ENCODE peak calls at places on chromosome 14, in ten cellular contexts. K is memory B cell; O is EL; L is AG08395; S is stimulated activated CD4-positive, alpha-beta T cell treated with anti-CD3 and anti-CD28 coated beads, Interleukin-2, amount 100 ng/mL, for 24 hours; F is iris pigment epithelial cell; T is fibroblast of mammary gland; B is HFF-Myc; G is HS-5; V is HEK293T. P is an unnamed sample.

GRCh38 chr14:100317897-100318808 is 5.0 kb upstream of the SLC25A47 start:
- DNase-seq in S (peak; percentile 80), K (peak; percentile 73), V (peak; percentile 89), G (no peak), L (peak; percentile 82), T (peak; percentile 49), F (peak; percentile 51), B (no peak), O (peak; percentile 52), P (peak; percentile 65)

GRCh38 chr14:99024926-99025325 is 247.1 kb downstream of the BCL11B start:
- DNase-seq in S (no peak), K (no peak), G (no peak), V (no peak), B (no peak), O (no peak), F (no peak), T (no peak), L (no peak), P (no peak)

GRCh38 chr14:69282448-69282847 is 22.5 kb downstream of the GALNT16 start:
- DNase-seq in K (no peak), V (no peak), T (no peak), G (no peak), O (no peak), F (no peak), S (no peak), B (no peak), L (no peak), P (no peak)

GRCh38 chr14:72745991-72746980 is 147.6 kb downstream of the DPF3 start:
- DNase-seq in F (peak; percentile 75), V (no peak), S (no peak), G (peak; percentile 87), B (peak; percentile 40), L (peak; percentile 71), K (no peak), O (peak; percentile 93), T (peak; percentile 92), P (peak; percentile 35)

GRCh38 chr14:81655423-81656314 is 122.0 kb upstream of the SEL1L start:
- DNase-seq in F (no peak), G (no peak), L (no peak), B (no peak), S (no peak), K (no peak), T (no peak), V (no peak), O (no peak), P (no peak)

GRCh38 chr14:104665092-104665662 is 24.2 kb upstream of the INF2 start:
- DNase-seq in L (no peak), K (no peak), O (no peak), S (no peak), B (no peak), F (peak; percentile 63), T (no peak), V (no peak), G (no peak), P (no peak)

GRCh38 chr14:91358654-91359210 is 58.9 kb downstream of the CCDC88C start:
- DNase-seq in S (no peak), B (no peak), T (no peak), L (no peak), V (no peak), F (no peak), G (no peak), K (no peak), O (no peak), P (no peak)

GRCh38 chr14:63542231-63542999 is 762 bp downstream of the PPP2R5E start:
- DNase-seq in B (no peak), K (peak; percentile 3), S (peak; percentile 17), G (no peak), O (peak; percentile 43), L (peak; percentile 8), V (peak; percentile 14), F (no peak), T (no peak), P (no peak)

GRCh38 chr14:94540031-94540794 is 21.0 kb upstream of the SERPINA4 start:
- DNase-seq in K (no peak), V (no peak), L (peak; percentile 22), T (peak; percentile 25), F (peak; percentile 19), B (peak; percentile 1), G (no peak), O (peak; percentile 21), S (no peak), P (no peak)

GRCh38 chr14:54046250-54046649 is 89.6 kb upstream of the BMP4 start:
- DNase-seq in B (no peak), V (no peak), F (no peak), S (no peak), O (no peak), K (no peak), T (no peak), L (no peak), G (no peak), P (no peak)

GRCh38 chr14:70641548-70642312 is at the start of gene TTC9:
- DNase-seq in V (peak; percentile 65), G (no peak), B (no peak), O (no peak), T (no peak), S (peak; percentile 51), L (peak; percentile 19), F (no peak), K (no peak), P (no peak)

GRCh38 chr14:59243174-59243573 is 54.7 kb downstream of the DAAM1 start:
- DNase-seq in K (no peak), B (no peak), V (no peak), O (no peak), T (no peak), G (no peak), F (no peak), S (no peak), L (no peak), P (no peak)

GRCh38 chr14:59595071-59595470 is 18.5 kb upstream of the CCDC175 start:
- DNase-seq in S (no peak), V (no peak), L (no peak), F (no peak), O (no peak), G (no peak), B (no peak), T (no peak), K (no peak), P (no peak)

GRCh38 chr14:103546651-103547454 is 15.6 kb downstream of the BAG5 start:
- DNase-seq in T (peak; percentile 49), B (no peak), G (no peak), F (peak; percentile 34), S (peak; percentile 83), V (peak; percentile 85), K (peak; percentile 83), L (peak; percentile 69), O (peak; percentile 48), P (peak; percentile 73)

GRCh38 chr14:102922490-102923200 is at the start of gene AMN:
- DNase-seq in S (no peak), V (no peak), O (no peak), K (no peak), T (peak; percentile 5), L (no peak), G (no peak), F (peak; percentile 19), B (no peak), P (no peak)

GRCh38 chr14:96894966-96895365 is 97.8 kb downstream of the VRK1 start:
- DNase-seq in S (no peak), F (peak; percentile 30), L (no peak), G (no peak), O (peak; percentile 31), V (no peak), T (no peak), K (no peak), B (no peak), P (no peak)

GRCh38 chr14:30444451-30444850 is 114.5 kb upstream of the G2E3 start:
- DNase-seq in S (no peak), F (no peak), B (no peak), V (no peak), K (no peak), L (no peak), O (no peak), G (no peak), T (no peak), P (no peak)

GRCh38 chr14:52840916-52841315 is 49.5 kb upstream of the GNPNAT1 start:
- DNase-seq in L (peak; percentile 76), B (no peak), K (no peak), V (no peak), O (peak; percentile 78), G (no peak), F (peak; percentile 60), T (peak; percentile 64), S (no peak), P (no peak)

GRCh38 chr14:74401504-74402241 is 24.3 kb downstream of the SYNDIG1L start:
- DNase-seq in G (no peak), O (peak; percentile 19), B (no peak), K (peak; percentile 81), S (peak; percentile 55), L (no peak), F (no peak), T (no peak), V (no peak), P (peak; percentile 64)

GRCh38 chr14:71651228-71651627 is 281.0 kb upstream of the RGS6 start:
- DNase-seq in F (peak; percentile 95), O (peak; percentile 82), K (no peak), V (no peak), G (peak; percentile 56), B (peak; percentile 83), S (no peak), L (peak; percentile 77), T (peak; percentile 87), P (no peak)

GRCh38 chr14:39426605-39427004 is 5.6 kb downstream of the FBXO33 start:
- DNase-seq in K (no peak), B (peak; percentile 42), G (no peak), T (peak; percentile 74), F (peak; percentile 66), O (peak; percentile 54), L (peak; percentile 48), S (no peak), V (no peak), P (no peak)

GRCh38 chr14:105292810-105293711 is 7.7 kb downstream of the BRF1 start:
- DNase-seq in T (no peak), G (no peak), B (no peak), S (peak; percentile 19), O (no peak), V (no peak), L (no peak), F (no peak), K (no peak), P (no peak)

GRCh38 chr14:59406454-59407245 is 58.5 kb downstream of the GPR135 start:
- DNase-seq in F (peak; percentile 52), L (peak; percentile 33), S (no peak), T (peak; percentile 49), O (peak; percentile 5), V (no peak), G (no peak), B (no peak), K (no peak), P (no peak)

GRCh38 chr14:65302571-65303184 is 109.9 kb upstream of the FUT8 start:
- DNase-seq in L (no peak), K (no peak), F (no peak), S (peak; percentile 53), B (no peak), T (no peak), O (no peak), V (no peak), G (no peak), P (no peak)

GRCh38 chr14:55131782-55132181 is 2.7 kb downstream of the LGALS3 start:
- DNase-seq in L (peak; percentile 32), T (peak; percentile 74), G (no peak), O (peak; percentile 27), S (no peak), V (no peak), B (no peak), K (no peak), F (peak; percentile 14), P (no peak)

GRCh38 chr14:56318393-56319115 is 200.3 kb downstream of the PELI2 start:
- DNase-seq in T (no peak), S (no peak), K (no peak), V (no peak), G (no peak), B (no peak), O (no peak), F (no peak), L (no peak), P (no peak)

GRCh38 chr14:104143521-104144452 is 5.4 kb downstream of the KIF26A start:
- DNase-seq in L (no peak), K (no peak), O (no peak), T (no peak), B (no peak), G (no peak), F (no peak), V (no peak), S (no peak), P (no peak)

GRCh38 chr14:36208690-36209278 is 32.3 kb upstream of the PTCSC3 start:
- DNase-seq in T (no peak), O (no peak), K (no peak), L (no peak), F (no peak), G (no peak), S (no peak), V (no peak), B (no peak), P (no peak)